ENCODE peak calls at places on chromosome 18, in seven cellular contexts. One of them, this sample, is unnamed. For H3K4me1, the result is how much of the 10 kb centered on the place peaks cover.

GRCh38 chr18:74766233-74766632 is 168.6 kb downstream of the ZNF407 start:
- DNase-seq in neural progenitor cell: no peak
- DNase-seq in sigmoid colon: no peak
- DNase-seq in A549: no peak
- DNase-seq in left lung: no peak
- DNase-seq in IMR-90: no peak
- DNase-seq in tibial nerve: no peak
- DNase-seq in this sample: no peak

GRCh38 chr18:73715228-73715670 is 432.4 kb downstream of the FBXO15 start:
- DNase-seq in neural progenitor cell: no peak
- DNase-seq in A549: no peak
- DNase-seq in tibial nerve: no peak
- DNase-seq in left lung: peak
- DNase-seq in sigmoid colon: no peak
- DNase-seq in IMR-90: peak
- DNase-seq in this sample: no peak

GRCh38 chr18:76232010-76232409 is 263.0 kb downstream of the ZNF516 start:
- DNase-seq in IMR-90: no peak
- DNase-seq in A549: no peak
- DNase-seq in tibial nerve: no peak
- DNase-seq in sigmoid colon: no peak
- DNase-seq in left lung: no peak
- DNase-seq in neural progenitor cell: no peak
- DNase-seq in this sample: no peak

GRCh38 chr18:79477711-79478483 is 82.2 kb downstream of the NFATC1 start:
- DNase-seq in IMR-90: no peak
- DNase-seq in neural progenitor cell: no peak
- DNase-seq in A549: no peak
- DNase-seq in left lung: peak
- DNase-seq in tibial nerve: no peak
- DNase-seq in sigmoid colon: peak
- DNase-seq in this sample: peak

GRCh38 chr18:11323359-11323819 is 174.0 kb upstream of the PIEZO2 start:
- DNase-seq in A549: peak
- DNase-seq in neural progenitor cell: no peak
- DNase-seq in sigmoid colon: no peak
- DNase-seq in left lung: no peak
- DNase-seq in tibial nerve: no peak
- DNase-seq in IMR-90: peak
- DNase-seq in this sample: no peak

GRCh38 chr18:35343488-35343935 is 708 bp downstream of the ZNF24 start:
- DNase-seq in neural progenitor cell: no peak
- DNase-seq in left lung: no peak
- DNase-seq in IMR-90: no peak
- DNase-seq in sigmoid colon: no peak
- DNase-seq in tibial nerve: no peak
- DNase-seq in A549: no peak
- DNase-seq in this sample: no peak

GRCh38 chr18:73688161-73688560 is 459.5 kb downstream of the FBXO15 start:
- DNase-seq in A549: no peak
- DNase-seq in neural progenitor cell: no peak
- DNase-seq in IMR-90: no peak
- DNase-seq in tibial nerve: no peak
- DNase-seq in left lung: no peak
- DNase-seq in sigmoid colon: no peak
- DNase-seq in this sample: no peak

GRCh38 chr18:13726972-13727331 is 479 bp downstream of the RNMT start:
- DNase-seq in left lung: peak
- DNase-seq in IMR-90: peak
- DNase-seq in neural progenitor cell: peak
- DNase-seq in sigmoid colon: peak
- DNase-seq in tibial nerve: no peak
- DNase-seq in A549: peak
- DNase-seq in this sample: peak

GRCh38 chr18:58700209-58700608 is 28.9 kb downstream of the MALT1 start:
- DNase-seq in sigmoid colon: no peak
- DNase-seq in tibial nerve: no peak
- DNase-seq in A549: no peak
- DNase-seq in IMR-90: no peak
- DNase-seq in left lung: no peak
- DNase-seq in neural progenitor cell: no peak
- DNase-seq in this sample: no peak

GRCh38 chr18:23890589-23890988 is 124.0 kb upstream of the TTC39C start:
- DNase-seq in left lung: no peak
- DNase-seq in A549: no peak
- DNase-seq in sigmoid colon: no peak
- DNase-seq in IMR-90: peak
- DNase-seq in tibial nerve: no peak
- DNase-seq in neural progenitor cell: no peak
- DNase-seq in this sample: no peak

GRCh38 chr18:26960901-26961300 is 95.4 kb upstream of the AQP4 start:
- DNase-seq in left lung: no peak
- DNase-seq in tibial nerve: no peak
- DNase-seq in IMR-90: no peak
- DNase-seq in sigmoid colon: no peak
- DNase-seq in neural progenitor cell: no peak
- DNase-seq in A549: no peak
- DNase-seq in this sample: no peak

GRCh38 chr18:35155403-35156117 is 85.3 kb upstream of the ZNF397 start:
- DNase-seq in tibial nerve: no peak
- DNase-seq in A549: no peak
- DNase-seq in IMR-90: peak
- DNase-seq in sigmoid colon: no peak
- DNase-seq in neural progenitor cell: no peak
- DNase-seq in left lung: no peak
- DNase-seq in this sample: no peak

GRCh38 chr18:12079504-12080237 is 14.0 kb upstream of the ANKRD62 start:
- DNase-seq in tibial nerve: no peak
- DNase-seq in sigmoid colon: no peak
- DNase-seq in left lung: no peak
- DNase-seq in IMR-90: peak
- DNase-seq in neural progenitor cell: no peak
- DNase-seq in A549: no peak
- DNase-seq in this sample: no peak

GRCh38 chr18:60053747-60054304 is 154.0 kb downstream of the PMAIP1 start:
- DNase-seq in left lung: no peak
- DNase-seq in tibial nerve: no peak
- DNase-seq in neural progenitor cell: peak
- DNase-seq in IMR-90: peak
- DNase-seq in A549: peak
- DNase-seq in sigmoid colon: no peak
- DNase-seq in this sample: no peak

GRCh38 chr18:51153659-51154371 is 43.7 kb downstream of the MEX3C start:
- DNase-seq in IMR-90: no peak
- DNase-seq in A549: no peak
- DNase-seq in tibial nerve: no peak
- DNase-seq in neural progenitor cell: no peak
- DNase-seq in sigmoid colon: no peak
- DNase-seq in left lung: peak
- DNase-seq in this sample: peak

GRCh38 chr18:9101730-9102390 is 639 bp upstream of the NDUFV2 start:
- DNase-seq in tibial nerve: no peak
- DNase-seq in sigmoid colon: no peak
- DNase-seq in A549: peak
- DNase-seq in neural progenitor cell: no peak
- DNase-seq in left lung: no peak
- DNase-seq in IMR-90: peak
- DNase-seq in this sample: no peak

GRCh38 chr18:7600036-7600435 is 32.9 kb downstream of the PTPRM start:
- DNase-seq in sigmoid colon: no peak
- DNase-seq in tibial nerve: no peak
- DNase-seq in left lung: no peak
- DNase-seq in A549: no peak
- DNase-seq in neural progenitor cell: no peak
- DNase-seq in IMR-90: no peak
- DNase-seq in this sample: no peak

GRCh38 chr18:7598167-7599062 is 31.3 kb downstream of the PTPRM start:
- DNase-seq in tibial nerve: no peak
- DNase-seq in left lung: no peak
- DNase-seq in neural progenitor cell: no peak
- DNase-seq in IMR-90: peak
- DNase-seq in sigmoid colon: no peak
- DNase-seq in A549: no peak
- DNase-seq in this sample: no peak

GRCh38 chr18:7592305-7593071 is 25.4 kb downstream of the PTPRM start:
- DNase-seq in tibial nerve: no peak
- DNase-seq in neural progenitor cell: peak
- DNase-seq in left lung: no peak
- DNase-seq in sigmoid colon: no peak
- DNase-seq in A549: no peak
- DNase-seq in IMR-90: no peak
- DNase-seq in this sample: no peak

GRCh38 chr18:7593194-7593819 is 26.2 kb downstream of the PTPRM start:
- DNase-seq in neural progenitor cell: no peak
- DNase-seq in A549: no peak
- DNase-seq in tibial nerve: no peak
- DNase-seq in IMR-90: no peak
- DNase-seq in sigmoid colon: no peak
- DNase-seq in left lung: no peak
- DNase-seq in this sample: no peak

GRCh38 chr18:7596133-7596532 is 29.0 kb downstream of the PTPRM start:
- DNase-seq in tibial nerve: no peak
- DNase-seq in A549: no peak
- DNase-seq in left lung: no peak
- DNase-seq in neural progenitor cell: no peak
- DNase-seq in IMR-90: peak
- DNase-seq in sigmoid colon: no peak
- DNase-seq in this sample: no peak
- H3K4me1 ChIP-seq in tibial nerve: under half
- H3K4me1 ChIP-seq in A549: under half
- H3K4me1 ChIP-seq in left lung: under half
- H3K4me1 ChIP-seq in neural progenitor cell: under half
- H3K4me1 ChIP-seq in IMR-90: under half
- H3K4me1 ChIP-seq in sigmoid colon: under half
- H3K4me1 ChIP-seq in this sample: half or more

GRCh38 chr18:45916302-45916701 is 50.8 kb downstream of the EPG5 start:
- DNase-seq in A549: no peak
- DNase-seq in neural progenitor cell: peak
- DNase-seq in sigmoid colon: no peak
- DNase-seq in IMR-90: no peak
- DNase-seq in left lung: no peak
- DNase-seq in tibial nerve: no peak
- DNase-seq in this sample: no peak

GRCh38 chr18:45913276-45913675 is 53.9 kb downstream of the EPG5 start:
- DNase-seq in neural progenitor cell: no peak
- DNase-seq in IMR-90: no peak
- DNase-seq in sigmoid colon: no peak
- DNase-seq in left lung: no peak
- DNase-seq in A549: no peak
- DNase-seq in tibial nerve: no peak
- DNase-seq in this sample: no peak

DNA sequence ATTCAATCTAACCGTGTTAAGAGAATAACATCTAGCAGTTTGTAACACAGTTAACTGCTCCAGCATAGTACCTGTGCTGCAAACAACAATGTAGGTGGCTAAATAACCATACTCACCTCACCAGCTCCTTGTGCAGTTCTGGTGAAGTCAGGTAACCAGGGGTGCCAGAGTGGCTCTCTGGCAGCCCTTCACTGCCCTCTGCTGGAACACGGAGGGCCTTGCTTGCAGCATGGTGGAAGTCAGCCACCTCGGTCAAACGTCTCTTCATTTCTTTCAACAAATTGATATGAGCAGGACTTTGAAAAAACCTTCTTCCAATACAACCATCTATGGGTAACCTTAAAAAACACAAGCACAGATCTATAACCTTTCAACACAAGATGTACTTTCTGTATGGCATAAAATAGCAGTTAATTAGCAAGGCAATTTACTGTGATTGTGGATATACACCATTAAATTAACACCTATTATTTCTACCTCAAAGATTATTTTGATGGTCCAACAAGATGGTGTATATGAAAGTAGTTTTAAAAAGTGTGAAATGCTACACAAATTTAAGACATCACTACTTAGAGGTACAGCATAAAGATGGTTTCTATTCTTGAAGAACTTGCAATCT is 56.6 kb downstream of the EPG5 start:
- DNase-seq in tibial nerve: no peak
- DNase-seq in A549: peak
- DNase-seq in sigmoid colon: no peak
- DNase-seq in left lung: no peak
- DNase-seq in neural progenitor cell: peak
- DNase-seq in IMR-90: peak
- DNase-seq in this sample: peak
- TF ChIP-seq CTCF in tibial nerve: peak
- TF ChIP-seq CTCF in A549: peak
- TF ChIP-seq CTCF in sigmoid colon: peak
- TF ChIP-seq CTCF in left lung: peak
- TF ChIP-seq CTCF in neural progenitor cell: peak
- TF ChIP-seq CTCF in IMR-90: peak
- TF ChIP-seq CTCF in this sample: peak

GRCh38 chr18:33918571-33918970 is 306.1 kb downstream of the NOL4 start:
- DNase-seq in neural progenitor cell: no peak
- DNase-seq in tibial nerve: no peak
- DNase-seq in left lung: no peak
- DNase-seq in sigmoid colon: no peak
- DNase-seq in A549: no peak
- DNase-seq in IMR-90: no peak
- DNase-seq in this sample: no peak
- H3K27ac ChIP-seq in neural progenitor cell: no peak
- H3K27ac ChIP-seq in tibial nerve: no peak
- H3K27ac ChIP-seq in left lung: no peak
- H3K27ac ChIP-seq in sigmoid colon: no peak
- H3K27ac ChIP-seq in A549: no peak
- H3K27ac ChIP-seq in IMR-90: no peak
- H3K27ac ChIP-seq in this sample: no peak

GRCh38 chr18:55269632-55270031 is 310.4 kb upstream of the CCDC68 start:
- DNase-seq in A549: no peak
- DNase-seq in left lung: no peak
- DNase-seq in sigmoid colon: no peak
- DNase-seq in neural progenitor cell: no peak
- DNase-seq in tibial nerve: no peak
- DNase-seq in IMR-90: no peak
- DNase-seq in this sample: no peak

GRCh38 chr18:55268629-55269275 is 309.5 kb upstream of the CCDC68 start:
- DNase-seq in left lung: no peak
- DNase-seq in tibial nerve: no peak
- DNase-seq in A549: no peak
- DNase-seq in IMR-90: no peak
- DNase-seq in neural progenitor cell: no peak
- DNase-seq in sigmoid colon: no peak
- DNase-seq in this sample: no peak

GRCh38 chr18:55266981-55267380 is 307.7 kb upstream of the CCDC68 start:
- DNase-seq in IMR-90: no peak
- DNase-seq in left lung: no peak
- DNase-seq in A549: no peak
- DNase-seq in tibial nerve: no peak
- DNase-seq in neural progenitor cell: no peak
- DNase-seq in sigmoid colon: no peak
- DNase-seq in this sample: no peak

GRCh38 chr18:55265916-55266488 is 306.7 kb upstream of the CCDC68 start:
- DNase-seq in left lung: no peak
- DNase-seq in tibial nerve: no peak
- DNase-seq in neural progenitor cell: no peak
- DNase-seq in IMR-90: peak
- DNase-seq in sigmoid colon: no peak
- DNase-seq in A549: no peak
- DNase-seq in this sample: no peak

DNA sequence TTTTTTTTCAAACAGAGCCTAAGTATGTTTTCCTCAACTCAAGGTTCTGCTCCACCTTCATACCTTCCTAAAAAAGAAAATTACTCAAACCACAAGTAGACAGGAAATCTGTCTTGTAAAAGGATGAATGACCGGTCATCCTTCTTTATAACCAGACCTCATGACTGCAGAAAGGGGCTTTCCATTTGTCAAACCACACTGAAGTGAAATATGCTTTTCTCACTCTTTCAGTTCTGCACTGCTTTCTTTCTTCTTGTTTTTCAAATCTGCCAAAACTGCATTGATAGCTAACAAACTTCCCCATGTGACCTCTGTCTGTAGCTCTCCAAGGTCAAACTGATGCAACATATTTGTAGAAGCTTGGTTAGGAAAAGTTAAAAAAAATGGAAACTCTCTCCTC is 308.9 kb upstream of the CCDC68 start:
- DNase-seq in A549: no peak
- DNase-seq in left lung: no peak
- DNase-seq in neural progenitor cell: no peak
- DNase-seq in IMR-90: no peak
- DNase-seq in tibial nerve: no peak
- DNase-seq in sigmoid colon: no peak
- DNase-seq in this sample: no peak
- H3K4me1 ChIP-seq in A549: under half
- H3K4me1 ChIP-seq in left lung: under half
- H3K4me1 ChIP-seq in neural progenitor cell: under half
- H3K4me1 ChIP-seq in IMR-90: under half
- H3K4me1 ChIP-seq in tibial nerve: under half
- H3K4me1 ChIP-seq in sigmoid colon: under half
- H3K4me1 ChIP-seq in this sample: under half

This sample was measured in psoas muscle.